ENCODE peak calls at places on chromosomes 3 and 15, in ten cellular contexts. One of them, this sample, is unnamed.

GRCh38 chr3:41116851-41117250 is 82.5 kb upstream of the CTNNB1 start:
- DNase-seq in cardiac fibroblast: no peak
- DNase-seq in stimulated activated CD4-positive, alpha-beta T cell treated with anti-CD3 and anti-CD28 coated beads, Interleukin-15, amount 100 ng/mL, for 24 hours: no peak
- DNase-seq in hepatic stellate cell: no peak
- DNase-seq in heart right ventricle: no peak
- DNase-seq in Calu3: no peak
- DNase-seq in activated B cell treated with CpG ODN at 0.5 μM for 24 hours: no peak
- DNase-seq in occipital lobe: no peak
- DNase-seq in caudate nucleus: no peak
- DNase-seq in left cardiac atrium: no peak
- DNase-seq in this sample: no peak

GRCh38 chr15:42387603-42388002 is 28.3 kb downstream of the CAPN3 start:
- DNase-seq in Calu3: no peak
- DNase-seq in occipital lobe: no peak
- DNase-seq in stimulated activated CD4-positive, alpha-beta T cell treated with anti-CD3 and anti-CD28 coated beads, Interleukin-15, amount 100 ng/mL, for 24 hours: no peak
- DNase-seq in left cardiac atrium: no peak
- DNase-seq in activated B cell treated with CpG ODN at 0.5 μM for 24 hours: no peak
- DNase-seq in cardiac fibroblast: peak
- DNase-seq in heart right ventricle: no peak
- DNase-seq in caudate nucleus: no peak
- DNase-seq in hepatic stellate cell: no peak
- DNase-seq in this sample: no peak

GRCh38 chr3:33634262-33634661 is 83.8 kb downstream of the CLASP2 start:
- DNase-seq in occipital lobe: no peak
- DNase-seq in Calu3: no peak
- DNase-seq in left cardiac atrium: no peak
- DNase-seq in heart right ventricle: no peak
- DNase-seq in caudate nucleus: no peak
- DNase-seq in activated B cell treated with CpG ODN at 0.5 μM for 24 hours: no peak
- DNase-seq in hepatic stellate cell: no peak
- DNase-seq in stimulated activated CD4-positive, alpha-beta T cell treated with anti-CD3 and anti-CD28 coated beads, Interleukin-15, amount 100 ng/mL, for 24 hours: no peak
- DNase-seq in cardiac fibroblast: no peak
- DNase-seq in this sample: no peak

GRCh38 chr3:192848371-192849233 is 69.1 kb downstream of the MB21D2 start:
- DNase-seq in hepatic stellate cell: no peak
- DNase-seq in Calu3: no peak
- DNase-seq in left cardiac atrium: no peak
- DNase-seq in stimulated activated CD4-positive, alpha-beta T cell treated with anti-CD3 and anti-CD28 coated beads, Interleukin-15, amount 100 ng/mL, for 24 hours: no peak
- DNase-seq in activated B cell treated with CpG ODN at 0.5 μM for 24 hours: no peak
- DNase-seq in caudate nucleus: no peak
- DNase-seq in cardiac fibroblast: peak
- DNase-seq in occipital lobe: no peak
- DNase-seq in heart right ventricle: no peak
- DNase-seq in this sample: no peak

GRCh38 chr15:74062671-74063070 is 19.7 kb downstream of the GOLGA6A start:
- DNase-seq in cardiac fibroblast: no peak
- DNase-seq in heart right ventricle: no peak
- DNase-seq in left cardiac atrium: no peak
- DNase-seq in Calu3: no peak
- DNase-seq in caudate nucleus: no peak
- DNase-seq in stimulated activated CD4-positive, alpha-beta T cell treated with anti-CD3 and anti-CD28 coated beads, Interleukin-15, amount 100 ng/mL, for 24 hours: no peak
- DNase-seq in occipital lobe: no peak
- DNase-seq in hepatic stellate cell: no peak
- DNase-seq in activated B cell treated with CpG ODN at 0.5 μM for 24 hours: no peak
- DNase-seq in this sample: no peak

GRCh38 chr3:65605876-65606432 is 432.8 kb downstream of the MAGI1 start:
- DNase-seq in caudate nucleus: no peak
- DNase-seq in left cardiac atrium: no peak
- DNase-seq in heart right ventricle: no peak
- DNase-seq in occipital lobe: no peak
- DNase-seq in activated B cell treated with CpG ODN at 0.5 μM for 24 hours: no peak
- DNase-seq in stimulated activated CD4-positive, alpha-beta T cell treated with anti-CD3 and anti-CD28 coated beads, Interleukin-15, amount 100 ng/mL, for 24 hours: no peak
- DNase-seq in cardiac fibroblast: peak
- DNase-seq in hepatic stellate cell: no peak
- DNase-seq in Calu3: no peak
- DNase-seq in this sample: no peak

GRCh38 chr15:85485956-85486567 is 105.7 kb downstream of the AKAP13 start:
- DNase-seq in activated B cell treated with CpG ODN at 0.5 μM for 24 hours: no peak
- DNase-seq in cardiac fibroblast: peak
- DNase-seq in Calu3: peak
- DNase-seq in left cardiac atrium: no peak
- DNase-seq in caudate nucleus: peak
- DNase-seq in hepatic stellate cell: peak
- DNase-seq in heart right ventricle: no peak
- DNase-seq in occipital lobe: peak
- DNase-seq in stimulated activated CD4-positive, alpha-beta T cell treated with anti-CD3 and anti-CD28 coated beads, Interleukin-15, amount 100 ng/mL, for 24 hours: peak
- DNase-seq in this sample: peak

GRCh38 chr3:34013818-34014576 is 215.6 kb downstream of the PDCD6IP start:
- DNase-seq in occipital lobe: no peak
- DNase-seq in heart right ventricle: no peak
- DNase-seq in caudate nucleus: no peak
- DNase-seq in cardiac fibroblast: no peak
- DNase-seq in Calu3: no peak
- DNase-seq in stimulated activated CD4-positive, alpha-beta T cell treated with anti-CD3 and anti-CD28 coated beads, Interleukin-15, amount 100 ng/mL, for 24 hours: no peak
- DNase-seq in hepatic stellate cell: no peak
- DNase-seq in left cardiac atrium: no peak
- DNase-seq in activated B cell treated with CpG ODN at 0.5 μM for 24 hours: no peak
- DNase-seq in this sample: no peak

GRCh38 chr3:27681249-27681748 is 40.8 kb downstream of the EOMES start:
- DNase-seq in caudate nucleus: no peak
- DNase-seq in heart right ventricle: no peak
- DNase-seq in activated B cell treated with CpG ODN at 0.5 μM for 24 hours: no peak
- DNase-seq in cardiac fibroblast: peak
- DNase-seq in occipital lobe: no peak
- DNase-seq in Calu3: peak
- DNase-seq in stimulated activated CD4-positive, alpha-beta T cell treated with anti-CD3 and anti-CD28 coated beads, Interleukin-15, amount 100 ng/mL, for 24 hours: peak
- DNase-seq in hepatic stellate cell: peak
- DNase-seq in left cardiac atrium: no peak
- DNase-seq in this sample: peak

GRCh38 chr3:52874160-52874701 is 23.1 kb downstream of the STIMATE start:
- DNase-seq in occipital lobe: no peak
- DNase-seq in cardiac fibroblast: no peak
- DNase-seq in activated B cell treated with CpG ODN at 0.5 μM for 24 hours: no peak
- DNase-seq in Calu3: no peak
- DNase-seq in heart right ventricle: no peak
- DNase-seq in left cardiac atrium: no peak
- DNase-seq in hepatic stellate cell: no peak
- DNase-seq in stimulated activated CD4-positive, alpha-beta T cell treated with anti-CD3 and anti-CD28 coated beads, Interleukin-15, amount 100 ng/mL, for 24 hours: no peak
- DNase-seq in caudate nucleus: no peak
- DNase-seq in this sample: no peak

GRCh38 chr3:4729061-4729973 is 236.2 kb downstream of the ITPR1 start:
- DNase-seq in left cardiac atrium: no peak
- DNase-seq in caudate nucleus: no peak
- DNase-seq in activated B cell treated with CpG ODN at 0.5 μM for 24 hours: no peak
- DNase-seq in hepatic stellate cell: no peak
- DNase-seq in stimulated activated CD4-positive, alpha-beta T cell treated with anti-CD3 and anti-CD28 coated beads, Interleukin-15, amount 100 ng/mL, for 24 hours: no peak
- DNase-seq in occipital lobe: no peak
- DNase-seq in heart right ventricle: no peak
- DNase-seq in cardiac fibroblast: no peak
- DNase-seq in Calu3: no peak
- DNase-seq in this sample: no peak

GRCh38 chr3:153052096-153052460 is 109.9 kb upstream of the RAP2B start:
- DNase-seq in occipital lobe: peak
- DNase-seq in stimulated activated CD4-positive, alpha-beta T cell treated with anti-CD3 and anti-CD28 coated beads, Interleukin-15, amount 100 ng/mL, for 24 hours: no peak
- DNase-seq in cardiac fibroblast: peak
- DNase-seq in Calu3: peak
- DNase-seq in hepatic stellate cell: peak
- DNase-seq in activated B cell treated with CpG ODN at 0.5 μM for 24 hours: no peak
- DNase-seq in heart right ventricle: no peak
- DNase-seq in left cardiac atrium: peak
- DNase-seq in caudate nucleus: no peak
- DNase-seq in this sample: no peak

GRCh38 chr15:52144656-52145055 is 32.1 kb upstream of the BCL2L10 start:
- DNase-seq in activated B cell treated with CpG ODN at 0.5 μM for 24 hours: no peak
- DNase-seq in caudate nucleus: no peak
- DNase-seq in stimulated activated CD4-positive, alpha-beta T cell treated with anti-CD3 and anti-CD28 coated beads, Interleukin-15, amount 100 ng/mL, for 24 hours: no peak
- DNase-seq in Calu3: no peak
- DNase-seq in cardiac fibroblast: peak
- DNase-seq in hepatic stellate cell: peak
- DNase-seq in left cardiac atrium: no peak
- DNase-seq in heart right ventricle: no peak
- DNase-seq in occipital lobe: no peak
- DNase-seq in this sample: no peak

GRCh38 chr3:195903950-195904290 is 4.4 kb downstream of the TNK2 start:
- DNase-seq in occipital lobe: no peak
- DNase-seq in stimulated activated CD4-positive, alpha-beta T cell treated with anti-CD3 and anti-CD28 coated beads, Interleukin-15, amount 100 ng/mL, for 24 hours: no peak
- DNase-seq in heart right ventricle: no peak
- DNase-seq in hepatic stellate cell: no peak
- DNase-seq in caudate nucleus: no peak
- DNase-seq in cardiac fibroblast: no peak
- DNase-seq in Calu3: no peak
- DNase-seq in left cardiac atrium: no peak
- DNase-seq in activated B cell treated with CpG ODN at 0.5 μM for 24 hours: no peak
- DNase-seq in this sample: no peak

This sample was measured in foreskin melanocyte.